ENCODE peak calls at places on chromosomes 7 and 10, in ten cellular contexts. P is fibroblast of lung, F is BJ, Q is brain microvascular endothelial cell, M is cardiac muscle cell, Z is tibial artery, N is left ventricle myocardium inferior, R is AG04450, D is foreskin fibroblast, Y is stomach. E is an unnamed sample.

GRCh38 chr10:11742009-11742778 is at the start of gene ECHDC3:
- DNase-seq in F (no peak), Q (peak), Z (peak), R (no peak), M (peak), N (peak), P (peak), Y (peak), D (peak), E (peak)

GRCh38 chr7:4759211-4759610 is 16.2 kb upstream of the AP5Z1 start:
- DNase-seq in D (no peak), Z (no peak), M (no peak), F (no peak), Y (no peak), R (no peak), P (no peak), Q (no peak), N (no peak), E (no peak)

GRCh38 chr10:133262696-133263095 is 14.0 kb downstream of the ADAM8 start:
- DNase-seq in Y (no peak), Q (no peak), F (no peak), R (no peak), Z (no peak), D (no peak), P (no peak), N (no peak), M (no peak), E (no peak)

GRCh38 chr10:36172574-36172973 is 530.5 kb upstream of the FZD8 start:
- DNase-seq in D (peak), M (peak), N (no peak), Y (no peak), F (no peak), P (peak), Z (no peak), R (peak), Q (peak), E (no peak)

GRCh38 chr10:70579234-70580002 is 23.1 kb downstream of the PRF1 start:
- DNase-seq in N (no peak), Z (no peak), M (no peak), Q (no peak), F (no peak), P (no peak), R (no peak), Y (no peak), D (no peak), E (peak)

GRCh38 chr10:89887830-89888229 is 186.4 kb downstream of the KIF20B start:
- DNase-seq in Y (no peak), Q (no peak), R (no peak), P (no peak), Z (no peak), N (no peak), F (peak), M (peak), D (peak), E (peak)

GRCh38 chr10:132651511-132652029 is 114.0 kb downstream of the INPP5A start:
- DNase-seq in Y (no peak), M (no peak), N (no peak), D (no peak), P (no peak), F (no peak), Z (peak), Q (no peak), R (no peak), E (no peak)

GRCh38 chr10:48798486-48799254 is 114.0 kb downstream of the WDFY4 start:
- DNase-seq in Y (no peak), P (no peak), M (no peak), Z (no peak), F (peak), N (no peak), D (peak), R (no peak), Q (no peak), E (no peak)

GRCh38 chr10:93796167-93796566 is 38.4 kb downstream of the LGI1 start:
- DNase-seq in F (no peak), Y (no peak), P (no peak), R (no peak), Q (no peak), D (no peak), Z (no peak), N (no peak), M (no peak), E (no peak)

GRCh38 chr10:96587255-96588059 is 645 bp upstream of the TM9SF3 start:
- DNase-seq in Y (peak), P (peak), M (peak), D (peak), Q (peak), Z (peak), F (peak), N (no peak), R (peak), E (no peak)

GRCh38 chr10:98344589-98345038 is 70.4 kb downstream of the PYROXD2 start:
- DNase-seq in N (peak), R (peak), Q (no peak), Y (peak), M (peak), P (peak), D (peak), F (no peak), Z (peak), E (no peak)

GRCh38 chr7:49773082-49773938 is at the start of gene VWC2:
- DNase-seq in R (no peak), Q (no peak), Y (no peak), F (no peak), P (no peak), Z (no peak), N (peak), D (no peak), M (no peak), E (no peak)

GRCh38 chr10:17504547-17505245 is 50.3 kb upstream of the ST8SIA6 start:
- DNase-seq in F (peak), R (peak), M (peak), P (peak), N (no peak), D (peak), Q (peak), Z (no peak), Y (no peak), E (no peak)

GRCh38 chr7:101557421-101557820 is 71.7 kb downstream of the MYL10 start:
- DNase-seq in Y (no peak), Q (no peak), M (no peak), F (no peak), N (no peak), R (no peak), P (no peak), D (no peak), Z (no peak), E (no peak)

GRCh38 chr10:120746016-120746755 is 105.0 kb upstream of the WDR11 start:
- DNase-seq in N (no peak), M (no peak), D (no peak), P (no peak), F (no peak), Y (no peak), Z (no peak), Q (no peak), R (no peak), E (no peak)

DNA sequence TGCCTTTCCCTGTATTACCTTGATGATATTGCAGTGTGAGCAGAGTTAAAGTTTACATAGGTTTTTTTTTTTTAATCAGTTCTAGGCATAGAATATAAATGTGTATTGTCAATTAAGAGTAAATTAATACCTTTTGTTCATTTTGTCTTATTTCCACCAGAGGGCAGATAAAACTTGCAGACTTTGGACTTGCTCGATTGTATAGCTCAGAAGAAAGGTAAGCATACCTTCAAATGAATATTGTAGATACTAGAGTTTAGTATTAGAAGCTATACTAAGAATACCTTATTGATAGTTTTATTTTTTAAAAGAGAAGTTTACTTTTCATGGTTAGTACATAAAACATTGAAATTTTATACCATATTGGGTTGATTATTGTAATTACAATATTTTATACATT is 86.8 kb downstream of the MPLKIP start:
- DNase-seq in M (no peak), R (no peak), N (no peak), P (no peak), Z (no peak), F (no peak), Y (no peak), D (no peak), Q (no peak), E (peak)
- TF ChIP-seq CTCF in M (peak), R (peak), N (no peak), P (no peak), Z (no peak), F (no peak), Y (no peak), D (peak), Q (peak), E (no peak)

DNA sequence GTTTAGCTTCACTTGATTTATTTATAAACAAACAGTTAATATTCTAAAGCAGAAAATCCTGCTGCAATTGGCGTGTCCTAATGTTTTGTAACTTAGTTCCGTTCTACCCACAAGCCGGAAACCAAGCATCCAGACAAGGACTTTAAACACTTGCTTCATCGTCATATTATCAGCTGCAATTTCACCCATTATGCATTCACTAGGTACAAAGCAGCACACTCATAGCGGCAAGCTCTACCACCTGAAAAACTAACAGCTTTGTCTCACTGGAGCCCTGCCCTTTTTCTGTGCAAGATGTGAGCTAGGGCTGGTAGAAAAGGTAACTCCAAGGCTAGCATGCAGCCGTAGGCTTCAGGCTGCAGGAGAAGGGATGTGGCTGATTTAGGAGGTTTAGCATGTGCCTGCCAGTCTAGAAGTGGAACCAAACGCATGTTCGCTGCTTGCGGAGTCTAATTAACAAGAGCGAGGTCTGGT is 43.7 kb upstream of the BPGM start:
- DNase-seq in P (peak), R (no peak), Q (no peak), Y (no peak), N (no peak), Z (no peak), M (peak), D (peak), F (no peak), E (no peak)
- H3K4me3 ChIP-seq in P (peak), R (no peak), Q (no peak), Y (peak), N (no peak), Z (peak), M (no peak), D (peak), F (no peak), E (no peak)

DNA sequence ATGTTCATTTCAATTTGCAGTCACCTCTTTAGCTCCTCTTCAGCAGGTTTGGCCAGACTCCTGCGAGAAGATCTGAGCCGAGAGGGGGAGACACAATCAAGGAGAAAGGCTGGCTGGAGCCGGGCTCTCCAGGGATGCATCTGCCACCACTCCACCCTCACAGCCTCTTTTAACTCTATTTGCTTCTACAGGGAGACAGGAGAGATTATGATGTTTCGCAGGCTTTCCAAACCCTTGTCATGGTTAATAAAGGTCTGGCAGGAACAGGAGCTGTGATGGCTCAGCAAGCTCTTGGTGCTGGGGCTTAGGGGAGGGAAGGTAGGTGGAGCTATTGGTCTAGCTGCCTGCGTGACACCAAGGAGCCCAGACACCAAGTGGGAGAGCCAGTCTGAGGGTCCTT is 448.1 kb upstream of the PODXL start:
- DNase-seq in R (peak), Z (no peak), Q (no peak), N (peak), F (no peak), M (peak), Y (no peak), P (peak), D (peak), E (no peak)
- TF ChIP-seq CTCF in R (peak), Z (peak), Q (peak), N (peak), F (peak), M (peak), Y (no peak), P (peak), D (peak), E (no peak)

GRCh38 chr7:98250789-98251188 is 1.2 kb downstream of the TECPR1 start:
- DNase-seq in M (no peak), Y (no peak), F (no peak), R (no peak), P (no peak), D (no peak), Z (no peak), Q (no peak), N (no peak), E (peak)
- H3K4me3 ChIP-seq in M (peak), Y (peak), F (no peak), R (no peak), P (peak), D (no peak), Z (peak), Q (no peak), N (peak), E (peak)

E was measured in GM12865.